ENCODE peak calls at places on chromosomes 16 and 17, in five cellular contexts. D is EH, G is NCI-H2171 treated with DMSO at 0.1 percent for 48 hours, V is nephron progenitor cell, Y is AML-193. H is an unnamed sample.

GRCh38 chr16:88773812-88774291 is 11.2 kb downstream of the PIEZO1 start:
- DNase-seq in D (peak; percentile 92), V (peak; percentile 75), Y (no peak), G (no peak), H (peak; percentile 29)

GRCh38 chr17:31593806-31594205 is 202.3 kb downstream of the RAB11FIP4 start:
- DNase-seq in D (peak; percentile 92), Y (no peak), G (peak; percentile 82), V (no peak), H (peak; percentile 21)

GRCh38 chr17:61000911-61001310 is 323.3 kb downstream of the BCAS3 start:
- DNase-seq in G (no peak), Y (peak; percentile 14), D (peak; percentile 66), V (no peak), H (peak; percentile 31)

GRCh38 chr16:30377050-30377811 is 2.6 kb downstream of the MYL11 start:
- DNase-seq in Y (peak; percentile 80), D (no peak), G (no peak), V (no peak), H (no peak)

GRCh38 chr16:78483124-78483992 is 383.9 kb downstream of the WWOX start:
- DNase-seq in G (no peak), D (no peak), Y (no peak), V (peak; percentile 28), H (no peak)

GRCh38 chr16:48003226-48003907 is 152.4 kb downstream of the ABCC12 start:
- DNase-seq in V (peak; percentile 66), G (no peak), D (no peak), Y (no peak), H (no peak)

GRCh38 chr17:10631048-10631700 is 25.9 kb downstream of the MYH3 start:
- DNase-seq in Y (no peak), V (peak; percentile 66), G (peak; percentile 25), D (peak; percentile 44), H (peak; percentile 11)

GRCh38 chr16:1469693-1470201 is 5.1 kb downstream of the CLCN7 start:
- DNase-seq in D (no peak), G (no peak), Y (peak; percentile 83), V (no peak), H (no peak)

GRCh38 chr17:36089888-36090836 is at the start of gene CCL3:
- DNase-seq in Y (no peak), V (no peak), G (no peak), D (no peak), H (no peak)

GRCh38 chr16:67542464-67542863 is 13.8 kb downstream of the RIPOR1 start:
- DNase-seq in D (peak; percentile 88), V (no peak), G (no peak), Y (no peak), H (peak; percentile 6)

GRCh38 chr16:77336637-77337036 is 98.2 kb downstream of the ADAMTS18 start:
- DNase-seq in Y (no peak), G (no peak), V (no peak), D (no peak), H (peak; percentile 69)

GRCh38 chr17:79174905-79175856 is 100.6 kb downstream of the ENGASE start:
- DNase-seq in D (no peak), V (no peak), Y (no peak), G (no peak), H (no peak)